ENCODE peak calls at places on chromosomes 6 and 20, in five cellular contexts. P is A549, W is IMR-90, I is K562, S is HepG2. N is an unnamed sample.

GRCh38 chr6:18509871-18510643 is 122.9 kb downstream of the RNF144B start:
- DNase-seq in I (peak), P (no peak), S (no peak), W (no peak), N (no peak)

GRCh38 chr20:62707981-62708521 is 585 bp upstream of the NTSR1 start:
- DNase-seq in S (no peak), P (peak), I (no peak), W (no peak), N (no peak)

GRCh38 chr20:6665161-6665560 is 102.3 kb upstream of the BMP2 start:
- DNase-seq in S (no peak), W (no peak), I (no peak), P (no peak), N (no peak)

GRCh38 chr6:113763311-113763766 is 93.8 kb upstream of the MARCKS start:
- DNase-seq in I (no peak), P (no peak), W (peak), S (no peak), N (no peak)

GRCh38 chr20:11721411-11721810 is 196.3 kb upstream of the BTBD3 start:
- DNase-seq in W (no peak), P (no peak), S (no peak), I (no peak), N (no peak)

GRCh38 chr20:57619053-57619831 is 984 bp downstream of the ZBP1 start:
- DNase-seq in P (no peak), S (no peak), I (no peak), W (no peak), N (no peak)

GRCh38 chr6:44268095-44268628 is 2.1 kb upstream of the TMEM151B start:
- DNase-seq in P (peak), I (peak), S (peak), W (peak), N (peak)

GRCh38 chr20:63026582-63027424 is 20.0 kb upstream of the BHLHE23 start:
- DNase-seq in S (no peak), P (no peak), I (no peak), W (no peak), N (no peak)

GRCh38 chr6:137350857-137351256 is 131.7 kb upstream of the IFNGR1 start:
- DNase-seq in I (no peak), P (no peak), W (no peak), S (no peak), N (no peak)

GRCh38 chr6:11876934-11877433 is 98.4 kb upstream of the ADTRP start:
- DNase-seq in P (no peak), S (no peak), W (no peak), I (no peak), N (no peak)

GRCh38 chr6:39765508-39766065 is 26.6 kb upstream of the DAAM2 start:
- DNase-seq in P (no peak), S (no peak), W (no peak), I (no peak), N (no peak)

GRCh38 chr20:5470458-5470857 is 153.7 kb upstream of the PROKR2 start:
- DNase-seq in W (no peak), I (no peak), P (no peak), S (no peak), N (no peak)

GRCh38 chr6:78492351-78493010 is 374.9 kb upstream of the IRAK1BP1 start:
- DNase-seq in I (no peak), S (no peak), W (peak), P (no peak), N (no peak)

GRCh38 chr20:37576911-37577310 is 49.2 kb upstream of the BLCAP start:
- DNase-seq in P (no peak), I (no peak), S (no peak), W (no peak), N (no peak)

GRCh38 chr6:159431750-159432149 is 261.3 kb downstream of the SOD2 start:
- DNase-seq in P (no peak), W (no peak), S (no peak), I (no peak), N (no peak)

GRCh38 chr6:157033428-157034140 is 256.4 kb downstream of the ARID1B start:
- DNase-seq in P (no peak), I (no peak), S (no peak), W (peak), N (no peak)

GRCh38 chr20:41169184-41169690 is 31.9 kb downstream of the PLCG1 start:
- DNase-seq in I (no peak), P (no peak), W (no peak), S (no peak), N (no peak)

GRCh38 chr6:16108996-16109658 is 19.8 kb upstream of the MYLIP start:
- DNase-seq in W (no peak), P (no peak), S (no peak), I (peak), N (no peak)

GRCh38 chr20:62737971-62738881 is 29.6 kb downstream of the NTSR1 start:
- DNase-seq in P (no peak), W (no peak), S (no peak), I (no peak), N (no peak)

GRCh38 chr20:835220-836045 is 1.9 kb downstream of the FAM110A start:
- DNase-seq in I (peak), S (no peak), W (no peak), P (no peak), N (no peak)

GRCh38 chr6:140462495-140463311 is 1088.3 kb upstream of the CITED2 start:
- DNase-seq in P (no peak), S (no peak), I (no peak), W (peak), N (no peak)

GRCh38 chr6:77183447-77183846 is 279.8 kb downstream of the HTR1B start:
- DNase-seq in P (no peak), W (no peak), I (no peak), S (no peak), N (no peak)

GRCh38 chr6:12291785-12292604 is 1.8 kb downstream of the EDN1 start:
- DNase-seq in W (peak), I (no peak), S (peak), P (peak), N (no peak)

GRCh38 chr6:36249010-36249409 is 20.9 kb upstream of the PNPLA1 start:
- DNase-seq in S (peak), P (no peak), W (peak), I (no peak), N (no peak)

DNA sequence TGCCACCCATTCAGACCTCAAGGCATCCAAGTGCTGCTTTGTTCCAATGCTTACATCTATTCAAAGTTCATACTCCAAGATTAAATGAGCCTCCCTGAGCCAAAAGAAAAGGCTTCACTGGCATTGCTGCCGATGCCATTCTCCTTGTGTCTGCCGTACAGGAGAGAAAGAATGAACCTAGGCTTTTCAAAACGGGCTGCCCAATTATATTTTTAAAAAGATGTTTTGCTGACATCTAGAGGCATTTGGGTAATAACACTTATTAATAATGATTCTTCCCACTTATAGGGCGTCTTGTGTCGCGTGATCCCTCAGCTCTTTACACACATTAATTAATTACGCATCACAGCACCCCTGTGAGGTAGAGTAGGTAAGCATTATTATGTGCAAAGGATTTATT is 545.6 kb downstream of the PKHD1 start:
- DNase-seq in P (no peak), W (no peak), I (no peak), S (no peak), N (no peak)
- TF ChIP-seq MAFK in P (no peak), W (no peak), I (no peak), S (no peak), N (no peak)

GRCh38 chr6:50602191-50602810 is 111.0 kb upstream of the TFAP2D start:
- DNase-seq in I (peak), W (peak), P (peak), S (peak), N (no peak)
- TF ChIP-seq MAFK in I (no peak), W (no peak), P (no peak), S (no peak), N (no peak)

GRCh38 chr20:54382419-54382818 is 93.0 kb upstream of the DOK5 start:
- DNase-seq in P (no peak), W (no peak), S (no peak), I (no peak), N (no peak)

GRCh38 chr20:54377992-54378773 is 97.2 kb upstream of the DOK5 start:
- DNase-seq in S (no peak), P (no peak), I (no peak), W (no peak), N (no peak)

GRCh38 chr20:54379893-54380292 is 95.5 kb upstream of the DOK5 start:
- DNase-seq in W (no peak), S (no peak), P (no peak), I (no peak), N (no peak)
- TF ChIP-seq MAFK in W (no peak), S (no peak), P (no peak), I (no peak), N (no peak)

GRCh38 chr20:25079171-25079570 is 2.8 kb downstream of the VSX1 start:
- DNase-seq in S (no peak), P (no peak), W (no peak), I (no peak), N (no peak)
- TF ChIP-seq MAFK in S (no peak), P (no peak), W (no peak), I (no peak), N (no peak)

GRCh38 chr6:30742316-30743098 is at the start of gene FLOT1:
- DNase-seq in P (peak), S (peak), I (peak), W (peak), N (peak)

GRCh38 chr6:30743099-30744053 is 889 bp upstream of the FLOT1 start:
- DNase-seq in W (peak), P (no peak), S (no peak), I (peak), N (no peak)

GRCh38 chr6:30741789-30742315 is 635 bp downstream of the FLOT1 start:
- DNase-seq in I (no peak), P (no peak), S (no peak), W (no peak), N (no peak)

GRCh38 chr6:30740993-30741784 is 1.3 kb downstream of the FLOT1 start:
- DNase-seq in S (no peak), W (peak), I (no peak), P (no peak), N (no peak)

GRCh38 chr6:30744054-30744805 is at the start of gene IER3:
- DNase-seq in S (peak), P (peak), W (peak), I (peak), N (peak)
- TF ChIP-seq MAFK in S (no peak), P (no peak), W (no peak), I (no peak), N (no peak)

GRCh38 chr20:16423311-16424212 is 149.7 kb downstream of the KIF16B start:
- DNase-seq in I (no peak), W (peak), S (no peak), P (no peak), N (no peak)
- TF ChIP-seq MAFK in I (no peak), W (no peak), S (no peak), P (no peak), N (no peak)

N was measured in H1.